ENCODE peak calls at places on chromosomes 16 and 17, in six cellular contexts. X is mesendoderm, K is GM23338, C is tibial nerve, R is heart left ventricle, Y is colonic mucosa. T is an unnamed sample. For H3K4me1, the result is how much of the 10 kb centered on the place peaks cover.

GRCh38 chr17:17221329-17221728 is 15.2 kb upstream of the PLD6 start:
- DNase-seq in X (no peak), K (no peak), C (no peak), R (no peak), Y (no peak), T (no peak)

GRCh38 chr17:31297090-31297489 is at the start of gene OMG:
- DNase-seq in X (no peak), K (peak), C (no peak), R (no peak), Y (no peak), T (no peak)

GRCh38 chr17:49585422-49586027 is 9.9 kb downstream of the NXPH3 start:
- DNase-seq in X (peak), K (peak), C (no peak), R (no peak), Y (no peak), T (no peak)

GRCh38 chr16:82960923-82961322 is 334.2 kb downstream of the CDH13 start:
- DNase-seq in X (no peak), K (no peak), C (no peak), R (no peak), Y (no peak), T (no peak)

GRCh38 chr16:6189216-6189615 is 1091.6 kb upstream of the EEF2KMT start:
- DNase-seq in X (no peak), K (no peak), C (no peak), R (no peak), Y (no peak), T (no peak)

GRCh38 chr17:62790554-62790953 is 17.6 kb downstream of the MARCHF10 start:
- DNase-seq in X (no peak), K (no peak), C (no peak), R (no peak), Y (no peak), T (no peak)

GRCh38 chr16:51245306-51245705 is 94.2 kb upstream of the SALL1 start:
- DNase-seq in X (no peak), K (no peak), C (no peak), R (no peak), Y (no peak), T (no peak)

GRCh38 chr17:7674934-7675333 is 12.4 kb downstream of the TP53 start:
- DNase-seq in X (no peak), K (no peak), C (no peak), R (no peak), Y (no peak), T (no peak)

GRCh38 chr17:71430281-71430680 is 690.5 kb upstream of the SOX9 start:
- DNase-seq in X (no peak), K (no peak), C (no peak), R (no peak), Y (no peak), T (no peak)

GRCh38 chr17:31427684-31428083 is 36.2 kb downstream of the RAB11FIP4 start:
- DNase-seq in X (no peak), K (no peak), C (no peak), R (no peak), Y (no peak), T (no peak)

GRCh38 chr16:27204232-27204915 is 1.0 kb downstream of the KDM8 start:
- DNase-seq in X (no peak), K (peak), C (no peak), R (no peak), Y (no peak), T (no peak)

GRCh38 chr17:57296231-57296630 is 39.9 kb downstream of the MSI2 start:
- DNase-seq in X (peak), K (no peak), C (no peak), R (no peak), Y (no peak), T (no peak)

GRCh38 chr16:73298562-73298961 is 250.6 kb upstream of the ZFHX3 start:
- DNase-seq in X (peak), K (peak), C (no peak), R (no peak), Y (no peak), T (no peak)

GRCh38 chr17:42363767-42364585 is 24.3 kb downstream of the STAT3 start:
- DNase-seq in X (no peak), K (no peak), C (no peak), R (no peak), Y (no peak), T (no peak)
- H3K27ac ChIP-seq in X (no peak), K (no peak), C (no peak), R (no peak), Y (no peak), T (no peak)

GRCh38 chr16:57797216-57797525 is 5.1 kb downstream of the KIFC3 start:
- DNase-seq in X (no peak), K (no peak), C (no peak), R (no peak), Y (no peak), T (no peak)

GRCh38 chr16:57797526-57798266 is 4.6 kb downstream of the KIFC3 start:
- DNase-seq in X (peak), K (peak), C (no peak), R (no peak), Y (peak), T (no peak)

GRCh38 chr16:57799619-57800212 is 2.6 kb downstream of the KIFC3 start:
- DNase-seq in X (peak), K (no peak), C (no peak), R (no peak), Y (no peak), T (no peak)

GRCh38 chr16:57798953-57799618 is 3.2 kb downstream of the KIFC3 start:
- DNase-seq in X (no peak), K (no peak), C (no peak), R (no peak), Y (no peak), T (no peak)

DNA sequence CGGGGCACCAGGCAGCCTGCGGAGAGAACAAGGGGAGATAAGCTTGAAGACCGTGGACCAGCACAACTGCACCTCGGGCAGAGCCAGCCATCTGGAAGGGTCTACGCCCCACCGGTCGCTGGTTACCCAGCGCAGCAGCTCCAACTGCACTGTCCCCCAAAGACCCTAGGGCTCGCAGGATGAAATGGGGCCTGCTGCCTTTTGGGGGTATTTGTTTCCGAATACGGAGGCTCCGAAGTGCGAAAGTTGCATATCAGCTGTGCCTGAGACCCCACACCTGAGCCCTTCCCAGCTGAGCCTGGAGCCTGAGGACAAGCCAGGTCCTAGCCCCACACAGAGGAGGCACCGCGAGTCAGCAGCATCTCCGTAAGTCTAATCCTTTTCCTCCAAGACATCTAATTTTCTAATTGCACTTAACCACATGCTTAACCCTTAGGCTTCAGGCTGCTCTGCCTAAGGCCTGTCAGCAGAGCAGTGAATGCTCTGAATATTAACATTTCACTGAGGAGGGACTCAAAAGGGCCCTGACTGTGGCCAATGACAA is 4.0 kb downstream of the KIFC3 start:
- DNase-seq in X (no peak), K (no peak), C (no peak), R (no peak), Y (no peak), T (no peak)
- H3K4me1 ChIP-seq in X (under half), K (under half), C (under half), R (under half), Y (under half), T (under half)

GRCh38 chr16:66131156-66131807 is 235.2 kb upstream of the CDH5 start:
- DNase-seq in X (no peak), K (no peak), C (no peak), R (no peak), Y (no peak), T (no peak)
- H3K27ac ChIP-seq in X (no peak), K (no peak), C (no peak), R (no peak), Y (no peak), T (no peak)

GRCh38 chr16:67409631-67410030 is 6.6 kb downstream of the ZDHHC1 start:
- DNase-seq in X (no peak), K (no peak), C (no peak), R (no peak), Y (no peak), T (no peak)
- H3K4me1 ChIP-seq in X (under half), K (under half), C (under half), R (under half), Y (under half), T (under half)

GRCh38 chr17:4712526-4712925 is 2.1 kb downstream of the ARRB2 start:
- DNase-seq in X (no peak), K (no peak), C (no peak), R (no peak), Y (peak), T (no peak)
- H3K27ac ChIP-seq in X (no peak), K (no peak), C (no peak), R (no peak), Y (peak), T (no peak)

DNA sequence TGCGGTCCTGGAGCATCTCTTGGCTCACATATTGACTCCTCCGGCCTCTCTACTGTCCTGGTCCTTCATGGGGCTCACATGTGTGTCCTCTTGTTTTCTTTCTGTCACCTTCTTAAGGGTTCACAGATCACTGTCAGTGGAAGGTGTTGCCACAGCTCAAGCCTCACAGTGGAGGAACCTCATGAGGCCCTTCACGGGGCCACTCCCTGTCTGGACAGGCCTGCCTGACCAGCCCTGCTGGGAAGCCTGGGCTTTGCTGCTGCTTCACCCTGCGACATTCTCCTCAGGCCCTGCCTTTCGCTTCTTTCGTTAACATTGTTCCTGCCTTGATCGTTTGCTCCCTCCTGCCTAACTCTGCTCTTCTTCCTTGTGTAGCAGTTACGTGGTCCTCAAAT is 56.0 kb downstream of the WDR45B start:
- DNase-seq in X (no peak), K (no peak), C (no peak), R (no peak), Y (peak), T (no peak)
- H3K4me1 ChIP-seq in X (under half), K (under half), C (under half), R (under half), Y (under half), T (under half)

GRCh38 chr17:20226814-20227482 is 217.8 kb downstream of the SPECC1 start:
- DNase-seq in X (peak), K (peak), C (peak), R (peak), Y (peak), T (peak)

GRCh38 chr17:20230924-20231323 is 221.8 kb downstream of the SPECC1 start:
- DNase-seq in X (no peak), K (peak), C (no peak), R (no peak), Y (no peak), T (no peak)

GRCh38 chr17:20225162-20226115 is 216.3 kb downstream of the SPECC1 start:
- DNase-seq in X (peak), K (peak), C (no peak), R (no peak), Y (no peak), T (no peak)

GRCh38 chr17:20228860-20229259 is 219.7 kb downstream of the SPECC1 start:
- DNase-seq in X (no peak), K (no peak), C (no peak), R (no peak), Y (no peak), T (no peak)

GRCh38 chr17:20228410-20228809 is 219.3 kb downstream of the SPECC1 start:
- DNase-seq in X (no peak), K (no peak), C (no peak), R (no peak), Y (no peak), T (no peak)
- H3K27ac ChIP-seq in X (no peak), K (peak), C (no peak), R (no peak), Y (no peak), T (no peak)

DNA sequence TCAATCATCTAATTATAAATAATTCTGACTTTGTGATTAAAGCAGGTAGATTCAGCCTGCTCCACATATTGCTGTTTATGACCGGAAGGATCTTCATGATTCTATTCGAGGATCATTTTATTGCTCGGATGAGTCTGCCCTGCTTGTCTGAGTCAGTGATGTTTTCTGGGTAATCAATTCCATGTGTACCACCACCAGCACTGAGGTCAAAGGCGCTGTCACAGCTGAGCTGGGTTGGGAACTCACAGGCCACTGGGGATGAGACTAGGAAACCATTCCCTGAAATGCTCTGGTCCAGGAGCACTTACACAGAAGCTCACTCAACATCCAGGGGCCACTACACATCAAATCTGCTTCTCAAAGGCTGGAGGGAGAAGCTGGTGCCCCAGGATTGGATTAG is 30.4 kb upstream of the ERN1 start:
- DNase-seq in X (no peak), K (no peak), C (no peak), R (no peak), Y (no peak), T (no peak)
- H3K4me1 ChIP-seq in X (under half), K (under half), C (under half), R (under half), Y (under half), T (under half)

T was measured in CD8-positive, alpha-beta T cell.